ENCODE peak calls at places on chromosomes 5 and 9, in four cellular contexts. One of them, this sample, is unnamed.

GRCh38 chr5:10686890-10687289 is 74.1 kb downstream of the DAP start:
- DNase-seq in fibroblast of lung: no peak
- DNase-seq in fibroblast of villous mesenchyme: no peak
- DNase-seq in dorsolateral prefrontal cortex: no peak
- DNase-seq in this sample: no peak

GRCh38 chr5:137737349-137738256 is 1.7 kb upstream of the KLHL3 start:
- DNase-seq in fibroblast of villous mesenchyme: peak; percentile 25
- DNase-seq in fibroblast of lung: peak; percentile 64
- DNase-seq in dorsolateral prefrontal cortex: no peak
- DNase-seq in this sample: peak; percentile 94

GRCh38 chr9:74742176-74742575 is 145.5 kb downstream of the TRPM6 start:
- DNase-seq in dorsolateral prefrontal cortex: no peak
- DNase-seq in fibroblast of lung: no peak
- DNase-seq in fibroblast of villous mesenchyme: no peak
- DNase-seq in this sample: no peak

GRCh38 chr9:105901514-105902109 is 207.3 kb downstream of the TMEM38B start:
- DNase-seq in dorsolateral prefrontal cortex: no peak
- DNase-seq in fibroblast of lung: peak; percentile 23
- DNase-seq in fibroblast of villous mesenchyme: peak; percentile 21
- DNase-seq in this sample: peak; percentile 17

GRCh38 chr9:20788526-20789421 is 104.7 kb downstream of the FOCAD start:
- DNase-seq in fibroblast of lung: no peak
- DNase-seq in dorsolateral prefrontal cortex: no peak
- DNase-seq in fibroblast of villous mesenchyme: no peak
- DNase-seq in this sample: peak; percentile 44

GRCh38 chr9:112011051-112011620 is 114.5 kb downstream of the UGCG start:
- DNase-seq in dorsolateral prefrontal cortex: no peak
- DNase-seq in fibroblast of lung: no peak
- DNase-seq in fibroblast of villous mesenchyme: no peak
- DNase-seq in this sample: no peak

GRCh38 chr5:4758550-4758949 is 381.6 kb upstream of the ADAMTS16 start:
- DNase-seq in fibroblast of lung: no peak
- DNase-seq in fibroblast of villous mesenchyme: no peak
- DNase-seq in dorsolateral prefrontal cortex: no peak
- DNase-seq in this sample: no peak

GRCh38 chr9:96232539-96233241 is 69.3 kb downstream of the HSD17B3 start:
- DNase-seq in dorsolateral prefrontal cortex: no peak
- DNase-seq in fibroblast of lung: peak; percentile 91
- DNase-seq in fibroblast of villous mesenchyme: peak; percentile 89
- DNase-seq in this sample: peak; percentile 75

GRCh38 chr9:115593587-115594091 is 475.7 kb upstream of the TNC start:
- DNase-seq in fibroblast of villous mesenchyme: peak; percentile 78
- DNase-seq in dorsolateral prefrontal cortex: no peak
- DNase-seq in fibroblast of lung: peak; percentile 75
- DNase-seq in this sample: peak; percentile 78

GRCh38 chr9:128244443-128245226 is 31.2 kb downstream of the GOLGA2 start:
- DNase-seq in fibroblast of lung: peak; percentile 89
- DNase-seq in dorsolateral prefrontal cortex: no peak
- DNase-seq in fibroblast of villous mesenchyme: peak; percentile 96
- DNase-seq in this sample: peak; percentile 89

GRCh38 chr9:114089206-114089840 is 9.8 kb downstream of the KIF12 start:
- DNase-seq in dorsolateral prefrontal cortex: no peak
- DNase-seq in fibroblast of lung: no peak
- DNase-seq in fibroblast of villous mesenchyme: no peak
- DNase-seq in this sample: no peak

GRCh38 chr9:91028166-91028827 is 226.7 kb downstream of the SYK start:
- DNase-seq in fibroblast of villous mesenchyme: no peak
- DNase-seq in fibroblast of lung: no peak
- DNase-seq in dorsolateral prefrontal cortex: no peak
- DNase-seq in this sample: no peak

GRCh38 chr9:126248680-126249079 is 77.9 kb upstream of the MVB12B start:
- DNase-seq in fibroblast of villous mesenchyme: peak; percentile 4
- DNase-seq in fibroblast of lung: peak; percentile 79
- DNase-seq in dorsolateral prefrontal cortex: no peak
- DNase-seq in this sample: peak; percentile 78

GRCh38 chr5:132909702-132910101 is 36.2 kb downstream of the LEAP2 start:
- DNase-seq in fibroblast of lung: no peak
- DNase-seq in fibroblast of villous mesenchyme: no peak
- DNase-seq in dorsolateral prefrontal cortex: no peak
- DNase-seq in this sample: no peak

GRCh38 chr9:137302176-137303030 is at the start of gene NRARP:
- DNase-seq in fibroblast of villous mesenchyme: peak; percentile 76
- DNase-seq in dorsolateral prefrontal cortex: peak; percentile 89
- DNase-seq in fibroblast of lung: peak; percentile 63
- DNase-seq in this sample: peak; percentile 83

GRCh38 chr5:150497274-150497988 is 10.5 kb upstream of the NDST1 start:
- DNase-seq in dorsolateral prefrontal cortex: peak; percentile 90
- DNase-seq in fibroblast of lung: peak; percentile 93
- DNase-seq in fibroblast of villous mesenchyme: peak; percentile 93
- DNase-seq in this sample: peak; percentile 90

GRCh38 chr5:150498501-150498900 is 9.4 kb upstream of the NDST1 start:
- DNase-seq in fibroblast of lung: no peak
- DNase-seq in fibroblast of villous mesenchyme: no peak
- DNase-seq in dorsolateral prefrontal cortex: no peak
- DNase-seq in this sample: no peak

GRCh38 chr5:150498971-150499370 is 9.0 kb upstream of the NDST1 start:
- DNase-seq in dorsolateral prefrontal cortex: no peak
- DNase-seq in fibroblast of villous mesenchyme: no peak
- DNase-seq in fibroblast of lung: no peak
- DNase-seq in this sample: no peak

GRCh38 chr5:150496534-150496933 is 11.4 kb upstream of the NDST1 start:
- DNase-seq in dorsolateral prefrontal cortex: no peak
- DNase-seq in fibroblast of villous mesenchyme: no peak
- DNase-seq in fibroblast of lung: no peak
- DNase-seq in this sample: no peak

GRCh38 chr5:150497989-150498317 is 10.0 kb upstream of the NDST1 start:
- DNase-seq in fibroblast of lung: no peak
- DNase-seq in fibroblast of villous mesenchyme: no peak
- DNase-seq in dorsolateral prefrontal cortex: no peak
- DNase-seq in this sample: no peak
- H3K4me3 ChIP-seq in fibroblast of lung: peak overlapping the region; percentile 48
- H3K4me3 ChIP-seq in fibroblast of villous mesenchyme: no peak overlapping the region
- H3K4me3 ChIP-seq in dorsolateral prefrontal cortex: peak overlapping the region; percentile 14
- H3K4me3 ChIP-seq in this sample: no peak overlapping the region

DNA sequence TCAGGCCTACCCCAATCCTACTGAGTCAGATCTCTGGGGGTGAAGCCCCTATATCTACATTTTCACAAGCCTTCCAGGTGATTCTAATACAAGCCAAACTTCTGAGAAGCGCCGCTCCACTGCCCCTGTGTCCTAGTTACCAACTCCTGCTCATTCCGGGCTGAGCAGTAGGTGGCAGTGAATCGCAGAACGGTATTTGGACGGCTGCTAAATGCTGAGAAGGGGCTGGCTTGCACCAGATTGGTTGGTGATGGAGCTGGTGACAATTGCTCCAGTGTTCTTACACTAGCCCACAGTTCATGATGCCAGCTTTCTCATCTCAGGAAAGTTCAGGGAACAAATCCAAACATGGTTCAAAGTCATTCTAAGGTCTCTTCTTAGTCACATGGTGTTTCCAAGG is 31.1 kb upstream of the FGF1 start:
- DNase-seq in fibroblast of lung: peak; percentile 62
- DNase-seq in fibroblast of villous mesenchyme: peak; percentile 43
- DNase-seq in dorsolateral prefrontal cortex: peak; percentile 81
- DNase-seq in this sample: peak; percentile 66
- TF ChIP-seq CTCF in fibroblast of lung: peak; percentile 72
- TF ChIP-seq CTCF in fibroblast of villous mesenchyme: peak; percentile 64
- TF ChIP-seq CTCF in dorsolateral prefrontal cortex: peak; percentile 54
- TF ChIP-seq CTCF in this sample: peak; percentile 64

GRCh38 chr5:65194871-65195270 is 286.8 kb downstream of the ADAMTS6 start:
- DNase-seq in fibroblast of villous mesenchyme: no peak
- DNase-seq in fibroblast of lung: no peak
- DNase-seq in dorsolateral prefrontal cortex: no peak
- DNase-seq in this sample: no peak

GRCh38 chr5:65190328-65191053 is 291.2 kb downstream of the ADAMTS6 start:
- DNase-seq in fibroblast of villous mesenchyme: peak; percentile 93
- DNase-seq in dorsolateral prefrontal cortex: no peak
- DNase-seq in fibroblast of lung: peak; percentile 97
- DNase-seq in this sample: peak; percentile 95

GRCh38 chr5:65186646-65187227 is 295.0 kb downstream of the ADAMTS6 start:
- DNase-seq in dorsolateral prefrontal cortex: no peak
- DNase-seq in fibroblast of lung: no peak
- DNase-seq in fibroblast of villous mesenchyme: no peak
- DNase-seq in this sample: peak; percentile 44

GRCh38 chr5:65192326-65192725 is 289.4 kb downstream of the ADAMTS6 start:
- DNase-seq in fibroblast of lung: no peak
- DNase-seq in fibroblast of villous mesenchyme: no peak
- DNase-seq in dorsolateral prefrontal cortex: no peak
- DNase-seq in this sample: no peak

DNA sequence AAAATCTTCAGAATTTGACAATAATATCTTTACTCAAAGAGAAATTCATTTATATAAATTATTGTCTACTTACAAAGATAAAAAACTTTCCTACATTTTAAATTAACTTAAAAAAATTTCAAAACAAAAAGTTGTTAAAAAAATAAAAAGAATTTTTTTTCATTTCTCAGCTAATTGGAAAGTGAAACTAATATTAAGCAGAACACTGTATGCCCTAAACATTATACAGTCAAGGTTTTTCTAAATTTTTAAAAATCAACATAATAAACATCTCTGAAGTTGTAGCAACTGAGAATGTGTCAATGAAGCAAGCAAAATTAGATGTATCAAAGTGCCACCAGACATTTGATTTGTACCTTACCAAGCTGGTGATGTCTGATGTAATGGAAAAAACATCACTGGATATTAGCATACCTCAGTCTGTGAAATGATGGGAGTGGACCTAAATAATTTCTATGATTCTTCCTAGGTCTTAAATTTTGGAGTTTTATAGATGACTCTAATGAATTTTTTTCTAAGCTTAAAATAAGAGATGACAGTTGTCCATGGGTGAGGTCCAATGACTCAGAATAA is 290.1 kb downstream of the ADAMTS6 start:
- DNase-seq in dorsolateral prefrontal cortex: no peak
- DNase-seq in fibroblast of lung: no peak
- DNase-seq in fibroblast of villous mesenchyme: no peak
- DNase-seq in this sample: peak; percentile 51
- H3K4me3 ChIP-seq in dorsolateral prefrontal cortex: no peak overlapping the region
- H3K4me3 ChIP-seq in fibroblast of lung: no peak overlapping the region
- H3K4me3 ChIP-seq in fibroblast of villous mesenchyme: no peak overlapping the region
- H3K4me3 ChIP-seq in this sample: no peak overlapping the region

GRCh38 chr9:109972026-109973005 is 192.3 kb downstream of the PALM2AKAP2 start:
- DNase-seq in fibroblast of villous mesenchyme: no peak
- DNase-seq in dorsolateral prefrontal cortex: no peak
- DNase-seq in fibroblast of lung: no peak
- DNase-seq in this sample: no peak
- TF ChIP-seq CTCF in fibroblast of villous mesenchyme: no peak
- TF ChIP-seq CTCF in dorsolateral prefrontal cortex: no peak
- TF ChIP-seq CTCF in fibroblast of lung: no peak
- TF ChIP-seq CTCF in this sample: no peak

This sample was measured in fibroblast of pulmonary artery.